ENCODE peak calls at places on chromosomes 7 and 10, in six cellular contexts. W, P, Y, H, Q and E are unnamed samples.

GRCh38 chr10:23344251-23344841 is at the start of gene C10orf67:
- DNase-seq in W (no peak), P (no peak), Y (no peak), H (no peak), Q (peak; percentile 26), E (no peak)

GRCh38 chr7:143351060-143351459 is 11.5 kb downstream of the FAM131B start:
- DNase-seq in W (no peak), P (no peak), Y (no peak), H (no peak), Q (no peak), E (no peak)

GRCh38 chr10:95500649-95501048 is 60.5 kb downstream of the SORBS1 start:
- DNase-seq in W (no peak), P (no peak), Y (no peak), H (no peak), Q (no peak), E (no peak)

GRCh38 chr10:77582710-77583115 is 54.9 kb downstream of the KCNMA1 start:
- DNase-seq in W (peak; percentile 88), P (no peak), Y (no peak), H (no peak), Q (peak; percentile 57), E (no peak)

GRCh38 chr10:91150631-91151030 is 69.8 kb upstream of the PCGF5 start:
- DNase-seq in W (no peak), P (no peak), Y (no peak), H (no peak), Q (no peak), E (no peak)

GRCh38 chr10:33655165-33655815 is 320.8 kb upstream of the NRP1 start:
- DNase-seq in W (no peak), P (no peak), Y (no peak), H (no peak), Q (no peak), E (no peak)

GRCh38 chr7:151853896-151854807 is 22.8 kb downstream of the PRKAG2 start:
- DNase-seq in W (no peak), P (peak; percentile 76), Y (no peak), H (no peak), Q (no peak), E (no peak)

GRCh38 chr7:7884855-7885254 is 83.7 kb upstream of the GLCCI1 start:
- DNase-seq in W (no peak), P (no peak), Y (no peak), H (no peak), Q (no peak), E (no peak)

GRCh38 chr7:129684777-129685176 is 73.3 kb downstream of the NRF1 start:
- DNase-seq in W (no peak), P (no peak), Y (no peak), H (no peak), Q (no peak), E (no peak)

GRCh38 chr10:79445217-79445707 is at the start of gene ZCCHC24:
- DNase-seq in W (no peak), P (peak; percentile 80), Y (no peak), H (peak; percentile 22), Q (peak; percentile 72), E (peak; percentile 60)

GRCh38 chr10:103481974-103482531 is 3.0 kb upstream of the CALHM3 start:
- DNase-seq in W (peak; percentile 41), P (no peak), Y (no peak), H (peak; percentile 87), Q (no peak), E (no peak)

GRCh38 chr7:2641406-2642393 is 9.9 kb downstream of the TTYH3 start:
- DNase-seq in W (no peak), P (peak; percentile 97), Y (peak; percentile 85), H (no peak), Q (peak; percentile 84), E (peak; percentile 76)

GRCh38 chr10:105691811-105692210 is 1050.7 kb downstream of the SORCS3 start:
- DNase-seq in W (no peak), P (no peak), Y (no peak), H (peak; percentile 3), Q (no peak), E (no peak)

GRCh38 chr7:44293561-44294324 is 31.7 kb downstream of the CAMK2B start:
- DNase-seq in W (no peak), P (peak; percentile 54), Y (no peak), H (no peak), Q (no peak), E (no peak)

GRCh38 chr7:137820156-137820555 is 26.6 kb downstream of the DGKI start:
- DNase-seq in W (no peak), P (no peak), Y (no peak), H (no peak), Q (no peak), E (no peak)

GRCh38 chr7:81515009-81515408 is 254.8 kb downstream of the HGF start:
- DNase-seq in W (no peak), P (no peak), Y (no peak), H (no peak), Q (no peak), E (no peak)

GRCh38 chr10:31031205-31031665 is 430 bp downstream of the ZNF438 start:
- DNase-seq in W (peak; percentile 15), P (no peak), Y (no peak), H (no peak), Q (no peak), E (no peak)

GRCh38 chr10:31032515-31033132 is 959 bp upstream of the ZNF438 start:
- DNase-seq in W (no peak), P (no peak), Y (no peak), H (no peak), Q (no peak), E (no peak)

GRCh38 chr10:31033166-31033565 is 1.5 kb upstream of the ZNF438 start:
- DNase-seq in W (no peak), P (no peak), Y (no peak), H (no peak), Q (no peak), E (no peak)

GRCh38 chr10:31030800-31031199 is 865 bp downstream of the ZNF438 start:
- DNase-seq in W (no peak), P (no peak), Y (no peak), H (no peak), Q (peak; percentile 15), E (no peak)

DNA sequence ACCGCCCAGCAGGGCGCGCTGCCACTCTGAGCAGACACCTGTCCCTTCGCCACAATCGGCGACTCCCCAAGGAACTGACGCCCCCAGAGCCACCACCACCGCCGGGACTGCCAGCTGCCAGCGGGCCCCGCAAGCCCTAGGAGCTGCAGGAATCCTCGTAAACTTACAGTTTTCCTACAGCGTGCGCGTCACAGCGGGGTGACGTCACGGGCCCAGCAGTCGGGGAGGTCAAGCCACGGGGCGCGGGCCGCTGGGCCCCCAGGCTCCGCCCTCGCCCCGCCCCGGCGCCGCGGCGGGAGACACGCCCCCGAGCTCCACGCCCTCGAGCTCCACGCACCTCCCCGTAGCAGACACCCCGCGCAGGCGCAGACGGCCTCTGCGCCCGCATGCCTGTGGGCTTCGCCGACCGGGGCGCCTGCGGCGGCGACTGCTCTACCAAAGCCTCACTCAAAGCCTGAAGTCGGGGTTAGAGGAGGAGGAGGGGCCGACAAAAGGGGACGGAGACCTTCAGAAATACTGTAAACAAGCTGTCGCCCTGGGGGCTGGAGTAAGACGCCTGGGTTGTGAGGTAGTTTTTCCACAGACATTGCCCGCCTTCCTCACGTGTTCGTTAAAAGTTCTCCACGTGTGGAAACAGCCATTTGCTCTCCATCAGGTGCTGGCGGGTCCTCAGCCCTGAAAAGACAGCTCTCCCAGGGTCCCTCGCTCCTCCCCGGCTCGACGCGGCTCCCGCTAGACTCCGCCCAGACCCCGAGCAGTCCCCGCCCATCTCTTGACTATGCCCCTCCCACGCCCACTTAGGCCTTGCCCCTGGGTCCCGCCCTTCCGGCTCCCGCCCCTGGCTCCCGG is at the start of gene ZNF438:
- DNase-seq in W (peak; percentile 69), P (peak; percentile 98), Y (peak; percentile 85), H (peak; percentile 80), Q (peak; percentile 97), E (peak; percentile 96)
- TF ChIP-seq CTCF in W (peak; percentile 76), P (peak; percentile 70), Y (no peak), H (peak; percentile 56), Q (no peak), E (peak; percentile 74)

GRCh38 chr7:99013266-99014112 is 130.4 kb downstream of the SMURF1 start:
- DNase-seq in W (no peak), P (peak; percentile 61), Y (no peak), H (no peak), Q (no peak), E (no peak)

GRCh38 chr7:99010281-99010680 is 131.9 kb downstream of the TRRAP start:
- DNase-seq in W (no peak), P (peak; percentile 21), Y (no peak), H (no peak), Q (no peak), E (no peak)

GRCh38 chr7:99012722-99013121 is 131.2 kb downstream of the SMURF1 start:
- DNase-seq in W (no peak), P (peak; percentile 27), Y (no peak), H (no peak), Q (no peak), E (no peak)

GRCh38 chr7:99011341-99011705 is 132.6 kb downstream of the SMURF1 start:
- DNase-seq in W (no peak), P (peak; percentile 60), Y (no peak), H (no peak), Q (no peak), E (no peak)

GRCh38 chr7:99011706-99012404 is 132.1 kb downstream of the SMURF1 start:
- DNase-seq in W (no peak), P (peak; percentile 62), Y (no peak), H (no peak), Q (no peak), E (no peak)
- H3K36me3 ChIP-seq in W (peaks cover 5% of the 10 kb centered on the region), P (peaks cover 92% of the 10 kb centered on the region), Y (peaks cover 57% of the 10 kb centered on the region), H (peaks cover 36% of the 10 kb centered on the region), Q (peaks cover 72% of the 10 kb centered on the region), E (peaks cover 46% of the 10 kb centered on the region)

DNA sequence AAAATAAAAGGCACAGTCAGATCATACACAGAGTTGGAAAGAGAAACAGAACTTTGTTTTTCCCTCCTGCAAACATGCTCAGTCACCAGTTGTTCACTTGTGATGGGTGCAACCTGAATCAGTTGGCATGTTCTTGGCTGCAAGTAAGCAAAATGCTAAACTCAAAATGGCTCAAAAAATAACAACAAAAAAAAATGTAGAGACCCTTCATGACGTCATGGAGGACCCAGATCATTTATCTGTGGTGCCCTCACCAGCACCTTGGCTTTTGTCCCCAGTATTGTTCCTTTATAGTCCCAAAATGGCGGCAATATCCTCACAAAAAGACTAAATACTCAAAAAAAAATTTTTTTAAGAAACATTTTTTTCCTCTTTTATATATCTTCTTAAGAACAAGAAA is 112.4 kb downstream of the CABCOCO1 start:
- DNase-seq in W (no peak), P (no peak), Y (no peak), H (no peak), Q (no peak), E (no peak)
- TF ChIP-seq CTCF in W (no peak), P (no peak), Y (no peak), H (no peak), Q (no peak), E (no peak)

GRCh38 chr10:114822771-114823463 is 1.3 kb downstream of the FHIP2A start:
- DNase-seq in W (no peak), P (no peak), Y (no peak), H (no peak), Q (no peak), E (no peak)
- H3K36me3 ChIP-seq in W (peaks cover 3% of the 10 kb centered on the region), P (no peaks in the 10 kb centered on the region), Y (no peaks in the 10 kb centered on the region), H (no peaks in the 10 kb centered on the region), Q (no peaks in the 10 kb centered on the region), E (no peaks in the 10 kb centered on the region)

GRCh38 chr10:683448-684071 is 5.9 kb downstream of the DIP2C start:
- DNase-seq in W (peak; percentile 58), P (peak; percentile 91), Y (peak; percentile 53), H (peak; percentile 50), Q (no peak), E (no peak)
- TF ChIP-seq CTCF in W (no peak), P (no peak), Y (peak; percentile 9), H (no peak), Q (no peak), E (no peak)